ENCODE peak calls at places on chromosomes 3 and 15, in eight cellular contexts. U is mammary epithelial cell, T is pancreas, F is Peyer's patch, E is GM23338, G is A549, M is fibroblast of lung, K is adipocyte. R is an unnamed sample.

GRCh38 chr3:157527471-157527881 is 24.3 kb upstream of the VEPH1 start:
- DNase-seq in G (no peak), M (peak; percentile 52), F (no peak), E (no peak), K (peak; percentile 48), U (no peak), T (no peak), R (no peak)

GRCh38 chr3:170044795-170045244 is 7.0 kb downstream of the GPR160 start:
- DNase-seq in F (peak; percentile 52), M (no peak), K (no peak), E (no peak), T (no peak), U (no peak), G (no peak), R (no peak)

GRCh38 chr15:82960766-82961165 is 8.2 kb upstream of the HOMER2 start:
- DNase-seq in F (no peak), K (no peak), G (no peak), M (no peak), E (no peak), T (no peak), U (no peak), R (no peak)

GRCh38 chr15:65790692-65791334 is 1.3 kb downstream of the DENND4A start:
- DNase-seq in F (no peak), U (no peak), E (peak; percentile 13), G (peak; percentile 28), M (peak; percentile 70), K (peak; percentile 62), T (no peak), R (no peak)

GRCh38 chr15:84600331-84600686 is 500 bp upstream of the ZSCAN2 start:
- DNase-seq in U (peak; percentile 86), G (peak; percentile 92), E (peak; percentile 87), F (peak; percentile 63), K (peak; percentile 91), T (peak; percentile 82), M (peak; percentile 86), R (peak; percentile 88)

GRCh38 chr3:56257826-56258225 is 210.4 kb downstream of the ERC2 start:
- DNase-seq in T (no peak), U (no peak), K (no peak), E (no peak), F (no peak), G (no peak), M (no peak), R (no peak)

GRCh38 chr3:126367316-126367805 is 10.2 kb upstream of the KLF15 start:
- DNase-seq in G (no peak), F (no peak), T (peak; percentile 48), E (no peak), K (no peak), M (no peak), U (no peak), R (no peak)

GRCh38 chr15:47351501-47351900 is 365.8 kb upstream of the SEMA6D start:
- DNase-seq in E (no peak), U (no peak), G (no peak), M (no peak), F (no peak), T (no peak), K (no peak), R (no peak)

GRCh38 chr3:16884084-16884747 is 539 bp upstream of the PLCL2 start:
- DNase-seq in T (peak; percentile 60), G (peak; percentile 69), U (no peak), F (peak; percentile 78), K (peak; percentile 57), E (peak; percentile 91), M (peak; percentile 39), R (peak; percentile 58)

DNA sequence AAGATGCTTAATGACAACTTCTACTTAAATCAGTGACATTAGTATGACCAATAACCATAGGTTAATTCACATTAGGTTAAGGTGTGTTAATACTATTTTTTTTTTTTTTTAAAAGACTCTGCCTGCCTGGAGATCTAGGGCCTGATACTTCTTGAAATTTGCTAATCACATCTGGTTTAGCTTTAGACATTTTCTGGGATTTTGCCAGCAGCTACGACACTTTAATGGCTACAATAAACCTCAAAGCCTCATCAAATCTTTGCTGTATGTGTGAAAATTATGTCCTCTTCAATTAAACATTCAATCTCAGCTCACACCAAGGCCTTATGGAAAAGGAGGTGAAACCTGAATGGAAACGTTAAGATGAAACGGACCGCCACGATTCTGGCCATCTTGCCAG is 167.9 kb downstream of the GREM1 start:
- DNase-seq in U (no peak), M (no peak), G (no peak), E (no peak), F (no peak), K (no peak), T (no peak), R (no peak)
- H3K4me1 ChIP-seq in U (no peaks in the 10 kb centered on the region), M (peaks cover 6% of the 10 kb centered on the region), G (no peaks in the 10 kb centered on the region), E (peaks cover 12% of the 10 kb centered on the region), F (no peaks in the 10 kb centered on the region), K (peaks cover 10% of the 10 kb centered on the region), T (no peaks in the 10 kb centered on the region), R (peaks cover 33% of the 10 kb centered on the region)

DNA sequence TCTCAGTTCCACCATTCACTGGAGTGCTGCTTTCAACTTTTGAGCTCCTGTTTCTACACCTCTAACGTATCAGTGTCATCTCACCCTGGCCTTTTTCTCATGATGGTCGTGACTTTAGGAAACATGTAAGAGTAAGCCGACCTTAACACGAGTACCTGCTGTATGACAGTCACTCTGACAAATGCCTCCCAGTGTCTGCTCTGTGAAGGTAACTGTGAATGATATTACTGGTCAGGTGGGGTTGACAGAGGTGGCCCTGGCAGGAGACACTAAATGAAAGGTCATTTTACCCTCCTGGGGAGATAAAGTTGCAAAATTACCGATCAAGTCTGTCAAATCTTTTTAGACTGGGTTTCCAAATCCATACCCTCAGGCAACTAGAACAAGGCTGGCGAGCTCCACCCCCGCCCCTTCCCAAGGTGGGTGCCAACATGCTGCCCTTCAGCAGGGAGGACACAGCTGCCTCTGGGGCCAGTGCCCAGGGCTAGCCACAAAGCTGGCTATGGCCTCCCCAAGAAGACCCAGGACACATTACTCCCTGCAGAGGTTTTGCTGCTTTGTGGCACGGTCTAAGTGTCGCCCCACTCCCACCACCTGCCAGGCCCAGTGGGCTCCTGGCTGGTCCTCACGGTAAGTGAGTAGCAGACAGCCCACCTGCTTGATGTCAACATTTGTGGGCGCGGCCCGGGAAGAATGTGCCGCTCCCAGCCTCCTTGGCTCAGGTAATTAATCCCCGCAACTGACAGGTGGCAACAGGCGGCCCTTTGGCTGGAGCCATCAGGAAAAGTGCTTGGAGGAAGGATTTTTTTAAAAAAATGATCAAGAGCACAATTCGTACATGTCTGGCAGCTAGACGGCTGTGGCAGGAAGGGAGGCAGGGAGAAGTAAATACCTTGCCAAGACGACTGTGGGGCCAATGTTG is 211.8 kb downstream of the TP63 start:
- DNase-seq in K (no peak), U (peak; percentile 41), E (no peak), T (no peak), M (no peak), F (no peak), G (peak; percentile 11), R (no peak)
- H3K4me1 ChIP-seq in K (peaks cover 9% of the 10 kb centered on the region), U (peaks cover 58% of the 10 kb centered on the region), E (no peaks in the 10 kb centered on the region), T (no peaks in the 10 kb centered on the region), M (no peaks in the 10 kb centered on the region), F (no peaks in the 10 kb centered on the region), G (peaks cover 29% of the 10 kb centered on the region), R (no peaks in the 10 kb centered on the region)

GRCh38 chr3:45655906-45656305 is 33.3 kb upstream of the SACM1L start:
- DNase-seq in K (no peak), F (no peak), T (no peak), M (no peak), G (no peak), U (no peak), E (no peak), R (no peak)
- H3K4me1 ChIP-seq in K (peaks cover 24% of the 10 kb centered on the region), F (no peaks in the 10 kb centered on the region), T (no peaks in the 10 kb centered on the region), M (peaks cover 26% of the 10 kb centered on the region), G (peaks cover 70% of the 10 kb centered on the region), U (peaks cover 9% of the 10 kb centered on the region), E (no peaks in the 10 kb centered on the region), R (peaks cover 24% of the 10 kb centered on the region)

GRCh38 chr15:77009176-77009575 is 14.2 kb downstream of the PSTPIP1 start:
- DNase-seq in E (no peak), F (no peak), T (no peak), M (no peak), U (no peak), K (no peak), G (no peak), R (no peak)

GRCh38 chr15:77012117-77012712 is 17.3 kb downstream of the PSTPIP1 start:
- DNase-seq in K (no peak), U (no peak), F (no peak), M (no peak), E (no peak), T (no peak), G (no peak), R (no peak)

GRCh38 chr15:77010312-77010686 is 15.4 kb downstream of the PSTPIP1 start:
- DNase-seq in M (no peak), E (no peak), U (no peak), T (no peak), K (no peak), G (no peak), F (no peak), R (no peak)

GRCh38 chr15:77010842-77011241 is 15.9 kb downstream of the PSTPIP1 start:
- DNase-seq in U (no peak), K (no peak), F (no peak), T (no peak), M (no peak), G (no peak), E (no peak), R (no peak)

DNA sequence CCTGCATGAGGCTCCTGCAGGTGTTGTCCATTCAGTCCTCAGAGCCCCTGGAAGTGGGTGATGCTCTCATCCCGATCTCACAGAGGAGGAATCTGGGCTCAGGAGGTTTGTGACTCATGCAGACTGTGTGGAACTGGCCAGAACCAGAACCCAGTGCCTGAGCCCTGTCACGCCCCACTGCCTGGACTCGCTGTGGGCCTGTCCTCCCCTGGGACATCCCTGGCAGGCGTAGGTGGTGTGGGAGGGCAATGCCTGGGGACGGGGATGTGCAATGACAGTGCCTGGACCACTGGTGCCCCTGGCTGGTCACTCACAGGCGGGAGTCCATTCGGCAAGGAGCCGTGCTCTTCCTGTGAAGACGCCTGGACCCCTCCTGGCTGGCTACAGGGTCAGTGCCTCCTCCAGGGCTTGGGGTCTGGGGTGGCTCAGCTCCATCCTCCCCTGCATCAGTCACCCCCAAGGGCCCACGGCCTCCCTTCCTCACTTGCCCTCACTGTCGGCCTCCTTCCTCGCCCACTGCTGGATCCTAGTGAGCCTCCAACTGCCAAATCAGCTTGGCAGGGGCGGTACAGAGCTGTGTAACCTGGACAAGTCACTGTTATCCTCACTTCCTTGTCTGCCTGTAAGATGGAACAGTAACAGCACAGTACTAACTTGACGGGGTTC is 14.9 kb downstream of the PSTPIP1 start:
- DNase-seq in U (peak; percentile 33), T (no peak), F (no peak), K (no peak), M (no peak), G (no peak), E (no peak), R (no peak)
- H3K4me1 ChIP-seq in U (no peaks in the 10 kb centered on the region), T (no peaks in the 10 kb centered on the region), F (peaks cover 31% of the 10 kb centered on the region), K (no peaks in the 10 kb centered on the region), M (no peaks in the 10 kb centered on the region), G (no peaks in the 10 kb centered on the region), E (no peaks in the 10 kb centered on the region), R (peaks cover 24% of the 10 kb centered on the region)

GRCh38 chr3:122695927-122696561 is 15.4 kb downstream of the PARP14 start:
- DNase-seq in M (no peak), E (no peak), F (no peak), T (no peak), K (no peak), G (no peak), U (no peak), R (no peak)
- H3K4me1 ChIP-seq in M (no peaks in the 10 kb centered on the region), E (no peaks in the 10 kb centered on the region), F (no peaks in the 10 kb centered on the region), T (peaks cover 17% of the 10 kb centered on the region), K (no peaks in the 10 kb centered on the region), G (peaks cover 6% of the 10 kb centered on the region), U (peaks cover 9% of the 10 kb centered on the region), R (peaks cover 7% of the 10 kb centered on the region)

DNA sequence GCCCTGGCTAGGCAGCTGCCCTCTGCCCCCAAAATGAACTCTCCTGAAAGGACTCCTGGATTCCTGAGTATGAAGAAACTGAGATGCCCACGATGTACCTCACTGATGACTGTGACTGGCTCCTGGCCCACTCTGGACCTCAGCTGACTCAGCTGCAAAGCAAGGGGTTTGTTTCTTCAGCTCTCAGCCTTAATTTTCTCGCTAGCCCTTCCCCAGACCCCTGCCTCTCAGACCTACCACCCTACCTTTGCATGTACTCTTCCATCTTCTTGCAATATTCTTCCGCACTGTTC is 5.2 kb upstream of the GNAI2 start:
- DNase-seq in G (no peak), F (no peak), M (no peak), T (no peak), U (no peak), K (no peak), E (no peak), R (no peak)
- H3K4me1 ChIP-seq in G (peaks cover 12% of the 10 kb centered on the region), F (peaks cover 10% of the 10 kb centered on the region), M (peaks cover 11% of the 10 kb centered on the region), T (no peaks in the 10 kb centered on the region), U (peaks cover 20% of the 10 kb centered on the region), K (peaks cover 17% of the 10 kb centered on the region), E (peaks cover 16% of the 10 kb centered on the region), R (peaks cover 37% of the 10 kb centered on the region)